ENCODE peak calls at places on chromosome 7, in five cellular contexts. K is GM20000, A is HCT116, J is AG09309, P is cardiac muscle cell. D is an unnamed sample.

GRCh38 chr7:38630720-38631673 is at the start of gene AMPH:
- DNase-seq in P (peak; percentile 73), J (no peak), A (no peak), K (peak; percentile 16), D (peak; percentile 18)

GRCh38 chr7:26653966-26654365 is 210.4 kb downstream of the SKAP2 start:
- DNase-seq in J (no peak), K (no peak), A (no peak), P (no peak), D (no peak)

GRCh38 chr7:143487566-143487965 is 9.9 kb downstream of the TAS2R41 start:
- DNase-seq in J (no peak), A (no peak), K (no peak), P (peak; percentile 34), D (no peak)

GRCh38 chr7:1383398-1384112 is 75.7 kb downstream of the MICALL2 start:
- DNase-seq in K (no peak), A (no peak), J (no peak), P (no peak), D (no peak)

GRCh38 chr7:43204081-43204480 is 91.6 kb downstream of the HECW1 start:
- DNase-seq in J (peak; percentile 10), P (peak; percentile 21), A (no peak), K (no peak), D (no peak)

GRCh38 chr7:69610675-69611037 is 12.4 kb downstream of the AUTS2 start:
- DNase-seq in P (no peak), K (no peak), A (no peak), J (no peak), D (no peak)

GRCh38 chr7:68678196-68678595 is 920.1 kb upstream of the AUTS2 start:
- DNase-seq in J (no peak), A (no peak), K (no peak), P (peak; percentile 40), D (no peak)

GRCh38 chr7:100626530-100627237 is 14.3 kb downstream of the MOSPD3 start:
- DNase-seq in J (peak; percentile 11), P (peak; percentile 91), K (peak; percentile 98), A (peak; percentile 63), D (peak; percentile 99)

GRCh38 chr7:15932318-15932717 is 245.8 kb upstream of the MEOX2 start:
- DNase-seq in J (no peak), K (no peak), A (no peak), P (no peak), D (no peak)

GRCh38 chr7:114939484-114940097 is 17.7 kb downstream of the MDFIC start:
- DNase-seq in J (no peak), P (no peak), A (no peak), K (no peak), D (no peak)

GRCh38 chr7:28958235-28958945 is at the start of gene TRIL:
- DNase-seq in J (no peak), P (peak; percentile 93), K (peak; percentile 23), A (no peak), D (peak; percentile 30)

GRCh38 chr7:24965831-24966708 is 13.9 kb downstream of the OSBPL3 start:
- DNase-seq in P (no peak), K (peak; percentile 72), J (no peak), A (no peak), D (peak; percentile 65)

GRCh38 chr7:50730459-50731400 is 52.0 kb downstream of the GRB10 start:
- DNase-seq in K (no peak), P (no peak), A (no peak), J (no peak), D (no peak)

GRCh38 chr7:69738396-69738889 is 140.2 kb downstream of the AUTS2 start:
- DNase-seq in P (peak; percentile 11), K (peak; percentile 42), J (no peak), A (no peak), D (peak; percentile 17)

GRCh38 chr7:92835851-92836488 is 403 bp downstream of the CDK6 start:
- DNase-seq in P (peak; percentile 45), J (no peak), A (no peak), K (peak; percentile 55), D (peak; percentile 38)

GRCh38 chr7:127582361-127582760 is 3.0 kb downstream of the GCC1 start:
- DNase-seq in P (peak; percentile 79), K (no peak), A (no peak), J (no peak), D (no peak)

GRCh38 chr7:101814081-101814995 is 3.1 kb upstream of the CUX1 start:
- DNase-seq in P (peak; percentile 50), J (no peak), A (no peak), K (peak; percentile 92), D (peak; percentile 91)

GRCh38 chr7:14858866-14859265 is 43.7 kb downstream of the DGKB start:
- DNase-seq in K (no peak), P (no peak), A (no peak), J (no peak), D (no peak)

GRCh38 chr7:142359694-142360279 is 101.9 kb upstream of the PRSS58 start:
- DNase-seq in J (no peak), P (peak; percentile 24), A (no peak), K (no peak), D (no peak)

GRCh38 chr7:107628461-107629064 is 32.1 kb upstream of the SLC26A4 start:
- DNase-seq in P (no peak), K (no peak), J (no peak), A (no peak), D (no peak)

GRCh38 chr7:8365499-8366110 is 67.8 kb upstream of the NXPH1 start:
- DNase-seq in A (peak; percentile 35), K (no peak), P (no peak), J (no peak), D (no peak)

GRCh38 chr7:16933296-16934248 is 51.8 kb upstream of the AGR3 start:
- DNase-seq in K (no peak), J (no peak), P (no peak), A (no peak), D (no peak)

GRCh38 chr7:83271212-83272099 is 108.8 kb upstream of the PCLO start:
- DNase-seq in J (no peak), P (peak; percentile 60), K (no peak), A (peak; percentile 26), D (no peak)

GRCh38 chr7:139297795-139298194 is 43.3 kb upstream of the FMC1 start:
- DNase-seq in A (no peak), J (no peak), K (no peak), P (no peak), D (no peak)

GRCh38 chr7:56106108-56107073 is at the start of gene CHCHD2:
- DNase-seq in J (peak; percentile 97), A (peak; percentile 99), K (peak; percentile 95), P (peak; percentile 99), D (peak; percentile 96)
- TF ChIP-seq CTCF in J (no peak), A (no peak), K (no peak), P (no peak), D (no peak)

GRCh38 chr7:47852330-47853245 is 95.7 kb downstream of the PKD1L1 start:
- DNase-seq in A (no peak), J (no peak), K (peak; percentile 45), P (no peak), D (no peak)
- TF ChIP-seq CTCF in A (no peak), J (peak; percentile 36), K (no peak), P (peak; percentile 28), D (peak; percentile 50)

GRCh38 chr7:6589829-6590644 is at the start of gene INTS15:
- DNase-seq in A (peak; percentile 69), P (peak; percentile 88), J (peak; percentile 25), K (peak; percentile 96), D (peak; percentile 95)
- TF ChIP-seq CTCF in A (no peak), P (peak; percentile 26), J (peak; percentile 40), K (peak; percentile 85), D (peak; percentile 94)

GRCh38 chr7:116354171-116354545 is 143.8 kb downstream of the TES start:
- DNase-seq in J (no peak), A (no peak), P (peak; percentile 97), K (no peak), D (no peak)
- TF ChIP-seq CTCF in J (no peak), A (no peak), P (no peak), K (no peak), D (no peak)

GRCh38 chr7:157466473-157467261 is 129.9 kb downstream of the DNAJB6 start:
- DNase-seq in J (no peak), K (no peak), P (no peak), A (no peak), D (no peak)
- TF ChIP-seq CTCF in J (no peak), K (no peak), P (no peak), A (no peak), D (no peak)

DNA sequence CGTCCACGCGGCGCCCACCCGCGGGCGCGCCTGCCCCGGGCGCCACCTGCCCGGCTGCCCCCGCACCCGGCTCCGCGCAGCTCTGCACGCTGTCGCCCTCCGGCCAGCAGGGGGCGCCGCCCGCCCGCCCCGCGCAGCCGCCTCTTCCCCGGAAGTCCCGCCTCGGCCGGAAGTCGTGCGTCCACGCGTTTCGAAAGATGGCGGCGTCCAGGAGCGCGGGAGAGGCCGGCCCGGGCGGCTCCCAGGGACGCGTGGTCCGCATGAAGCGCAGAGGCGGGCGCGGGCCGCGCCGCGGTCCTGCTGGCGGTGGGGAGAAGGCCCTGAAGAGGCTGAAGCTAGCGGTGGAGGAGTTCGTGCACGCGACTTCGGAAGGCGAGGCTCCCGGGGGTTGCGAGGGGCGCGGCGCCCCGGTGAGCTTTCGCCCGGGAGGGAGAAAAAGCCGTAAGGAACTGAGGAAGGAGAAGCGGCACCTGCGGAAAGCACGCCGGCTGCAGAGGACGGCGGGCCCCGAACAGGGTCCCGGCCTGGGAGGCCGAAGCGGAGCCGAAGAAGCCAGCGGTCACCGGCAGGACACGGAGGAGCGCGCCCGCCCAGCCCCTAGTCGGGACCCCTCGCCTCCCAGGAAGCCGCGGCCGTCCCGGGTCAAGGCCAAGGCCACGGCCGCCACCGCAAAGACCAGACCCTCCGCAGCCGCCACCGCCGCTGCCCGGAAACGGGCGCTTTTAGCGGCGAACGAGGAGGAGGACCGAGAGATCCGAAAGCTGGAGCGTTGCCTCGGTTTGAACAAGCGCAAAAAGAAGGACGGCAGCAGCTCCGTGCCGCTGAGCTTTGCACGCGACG is at the start of gene NOM1:
- DNase-seq in K (peak; percentile 99), A (peak; percentile 56), P (peak; percentile 88), J (no peak), D (peak; percentile 98)
- TF ChIP-seq CTCF in K (peak; percentile 86), A (peak; percentile 50), P (peak; percentile 57), J (peak; percentile 40), D (peak; percentile 98)

DNA sequence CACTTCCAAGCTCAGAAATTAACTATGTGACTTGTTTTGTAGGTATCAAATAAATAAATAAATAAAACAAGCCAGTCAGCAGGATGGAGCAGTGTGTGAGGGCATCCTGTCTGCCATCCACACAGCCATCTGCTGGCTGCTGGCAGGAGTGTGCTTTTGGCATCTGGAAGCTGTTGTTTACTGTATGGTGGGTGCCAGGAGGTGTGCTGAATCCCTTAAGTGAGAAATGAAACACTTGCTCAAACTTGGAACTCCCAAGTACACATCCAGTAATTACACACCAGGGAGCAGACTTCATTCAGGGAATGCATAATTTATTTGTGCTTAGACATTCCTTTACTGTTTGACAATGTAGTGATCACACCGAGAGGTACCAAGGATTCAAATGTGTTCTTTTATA is 16.9 kb upstream of the TAX1BP1 start:
- DNase-seq in K (no peak), J (no peak), A (no peak), P (no peak), D (no peak)
- TF ChIP-seq CTCF in K (no peak), J (peak; percentile 32), A (peak; percentile 17), P (no peak), D (no peak)